ENCODE peak calls at places on chromosome 1, in seven cellular contexts. One of them, this sample, is unnamed.

GRCh38 chr1:10146391-10146790 is 64.0 kb upstream of the KIF1B start:
- DNase-seq in CD4-positive, alpha-beta T cell: no peak
- DNase-seq in NCI-H446: no peak
- DNase-seq in stomach: no peak
- DNase-seq in fibroblast of pulmonary artery: no peak
- DNase-seq in endothelial cell: no peak
- DNase-seq in epithelial cell of esophagus: no peak
- DNase-seq in this sample: no peak

GRCh38 chr1:110393691-110394564 is 3.1 kb upstream of the SLC16A4 start:
- DNase-seq in CD4-positive, alpha-beta T cell: no peak
- DNase-seq in NCI-H446: no peak
- DNase-seq in stomach: no peak
- DNase-seq in fibroblast of pulmonary artery: peak; percentile 73
- DNase-seq in endothelial cell: no peak
- DNase-seq in epithelial cell of esophagus: peak; percentile 77
- DNase-seq in this sample: peak; percentile 64

GRCh38 chr1:101196668-101197067 is 40.2 kb upstream of the S1PR1 start:
- DNase-seq in CD4-positive, alpha-beta T cell: no peak
- DNase-seq in NCI-H446: no peak
- DNase-seq in stomach: no peak
- DNase-seq in fibroblast of pulmonary artery: no peak
- DNase-seq in endothelial cell: no peak
- DNase-seq in epithelial cell of esophagus: no peak
- DNase-seq in this sample: no peak

GRCh38 chr1:170357750-170358149 is 174.2 kb upstream of the GORAB start:
- DNase-seq in CD4-positive, alpha-beta T cell: no peak
- DNase-seq in NCI-H446: no peak
- DNase-seq in stomach: no peak
- DNase-seq in fibroblast of pulmonary artery: no peak
- DNase-seq in endothelial cell: no peak
- DNase-seq in epithelial cell of esophagus: no peak
- DNase-seq in this sample: no peak

GRCh38 chr1:184929711-184930202 is 44.6 kb downstream of the NIBAN1 start:
- DNase-seq in CD4-positive, alpha-beta T cell: no peak
- DNase-seq in NCI-H446: peak; percentile 66
- DNase-seq in stomach: peak; percentile 37
- DNase-seq in fibroblast of pulmonary artery: peak; percentile 41
- DNase-seq in endothelial cell: peak; percentile 8
- DNase-seq in epithelial cell of esophagus: peak; percentile 92
- DNase-seq in this sample: no peak

GRCh38 chr1:209659909-209660308 is 7.7 kb upstream of the LAMB3 start:
- DNase-seq in CD4-positive, alpha-beta T cell: no peak
- DNase-seq in NCI-H446: no peak
- DNase-seq in stomach: no peak
- DNase-seq in fibroblast of pulmonary artery: peak; percentile 48
- DNase-seq in endothelial cell: no peak
- DNase-seq in epithelial cell of esophagus: peak; percentile 59
- DNase-seq in this sample: no peak

GRCh38 chr1:32724678-32725594 is 22.4 kb upstream of the SYNC start:
- DNase-seq in CD4-positive, alpha-beta T cell: no peak
- DNase-seq in NCI-H446: no peak
- DNase-seq in stomach: peak; percentile 58
- DNase-seq in fibroblast of pulmonary artery: peak; percentile 93
- DNase-seq in endothelial cell: peak; percentile 22
- DNase-seq in epithelial cell of esophagus: peak; percentile 93
- DNase-seq in this sample: peak; percentile 83

GRCh38 chr1:43783096-43783670 is 75.8 kb downstream of the ST3GAL3 start:
- DNase-seq in CD4-positive, alpha-beta T cell: no peak
- DNase-seq in NCI-H446: no peak
- DNase-seq in stomach: no peak
- DNase-seq in fibroblast of pulmonary artery: no peak
- DNase-seq in endothelial cell: no peak
- DNase-seq in epithelial cell of esophagus: no peak
- DNase-seq in this sample: no peak

GRCh38 chr1:92211166-92211565 is 6.5 kb upstream of the C1orf146 start:
- DNase-seq in CD4-positive, alpha-beta T cell: no peak
- DNase-seq in NCI-H446: no peak
- DNase-seq in stomach: no peak
- DNase-seq in fibroblast of pulmonary artery: peak; percentile 65
- DNase-seq in endothelial cell: no peak
- DNase-seq in epithelial cell of esophagus: peak; percentile 35
- DNase-seq in this sample: no peak

GRCh38 chr1:175005085-175005783 is 5.5 kb downstream of the CACYBP start:
- DNase-seq in CD4-positive, alpha-beta T cell: no peak
- DNase-seq in NCI-H446: no peak
- DNase-seq in stomach: no peak
- DNase-seq in fibroblast of pulmonary artery: no peak
- DNase-seq in endothelial cell: no peak
- DNase-seq in epithelial cell of esophagus: peak; percentile 21
- DNase-seq in this sample: no peak

GRCh38 chr1:201594575-201595245 is 55.8 kb downstream of the NAV1 start:
- DNase-seq in CD4-positive, alpha-beta T cell: no peak
- DNase-seq in NCI-H446: no peak
- DNase-seq in stomach: no peak
- DNase-seq in fibroblast of pulmonary artery: peak; percentile 38
- DNase-seq in endothelial cell: peak; percentile 61
- DNase-seq in epithelial cell of esophagus: peak; percentile 26
- DNase-seq in this sample: no peak

GRCh38 chr1:12324423-12324822 is 94.6 kb downstream of the VPS13D start:
- DNase-seq in CD4-positive, alpha-beta T cell: no peak
- DNase-seq in NCI-H446: no peak
- DNase-seq in stomach: no peak
- DNase-seq in fibroblast of pulmonary artery: no peak
- DNase-seq in endothelial cell: no peak
- DNase-seq in epithelial cell of esophagus: no peak
- DNase-seq in this sample: no peak

GRCh38 chr1:5803851-5804250 is 188.4 kb downstream of the NPHP4 start:
- DNase-seq in CD4-positive, alpha-beta T cell: no peak
- DNase-seq in NCI-H446: no peak
- DNase-seq in stomach: no peak
- DNase-seq in fibroblast of pulmonary artery: no peak
- DNase-seq in endothelial cell: no peak
- DNase-seq in epithelial cell of esophagus: no peak
- DNase-seq in this sample: no peak

GRCh38 chr1:220084460-220084859 is 5.1 kb downstream of the BPNT1 start:
- DNase-seq in CD4-positive, alpha-beta T cell: no peak
- DNase-seq in NCI-H446: no peak
- DNase-seq in stomach: no peak
- DNase-seq in fibroblast of pulmonary artery: peak; percentile 34
- DNase-seq in endothelial cell: no peak
- DNase-seq in epithelial cell of esophagus: peak; percentile 24
- DNase-seq in this sample: no peak

GRCh38 chr1:16913616-16913865 is 8.2 kb upstream of the CROCC start:
- DNase-seq in CD4-positive, alpha-beta T cell: no peak
- DNase-seq in NCI-H446: no peak
- DNase-seq in stomach: no peak
- DNase-seq in fibroblast of pulmonary artery: no peak
- DNase-seq in endothelial cell: no peak
- DNase-seq in epithelial cell of esophagus: no peak
- DNase-seq in this sample: no peak

GRCh38 chr1:169044296-169044695 is 62.2 kb upstream of the ATP1B1 start:
- DNase-seq in CD4-positive, alpha-beta T cell: peak; percentile 32
- DNase-seq in NCI-H446: no peak
- DNase-seq in stomach: no peak
- DNase-seq in fibroblast of pulmonary artery: no peak
- DNase-seq in endothelial cell: no peak
- DNase-seq in epithelial cell of esophagus: no peak
- DNase-seq in this sample: peak; percentile 0

GRCh38 chr1:185996211-185996610 is 262.0 kb downstream of the HMCN1 start:
- DNase-seq in CD4-positive, alpha-beta T cell: no peak
- DNase-seq in NCI-H446: no peak
- DNase-seq in stomach: no peak
- DNase-seq in fibroblast of pulmonary artery: peak; percentile 67
- DNase-seq in endothelial cell: no peak
- DNase-seq in epithelial cell of esophagus: peak; percentile 87
- DNase-seq in this sample: no peak

GRCh38 chr1:53616927-53617326 is 122.0 kb downstream of the GLIS1 start:
- DNase-seq in CD4-positive, alpha-beta T cell: no peak
- DNase-seq in NCI-H446: no peak
- DNase-seq in stomach: peak; percentile 16
- DNase-seq in fibroblast of pulmonary artery: no peak
- DNase-seq in endothelial cell: no peak
- DNase-seq in epithelial cell of esophagus: no peak
- DNase-seq in this sample: no peak

GRCh38 chr1:205791568-205792180 is 16.4 kb upstream of the RAB29 start:
- DNase-seq in CD4-positive, alpha-beta T cell: peak; percentile 48
- DNase-seq in NCI-H446: peak; percentile 24
- DNase-seq in stomach: peak; percentile 72
- DNase-seq in fibroblast of pulmonary artery: peak; percentile 62
- DNase-seq in endothelial cell: peak; percentile 72
- DNase-seq in epithelial cell of esophagus: peak; percentile 67
- DNase-seq in this sample: peak; percentile 46

GRCh38 chr1:219847215-219847855 is 81.0 kb downstream of the SLC30A10 start:
- DNase-seq in CD4-positive, alpha-beta T cell: no peak
- DNase-seq in NCI-H446: no peak
- DNase-seq in stomach: no peak
- DNase-seq in fibroblast of pulmonary artery: peak; percentile 6
- DNase-seq in endothelial cell: no peak
- DNase-seq in epithelial cell of esophagus: peak; percentile 4
- DNase-seq in this sample: no peak

GRCh38 chr1:54384471-54384870 is 21.7 kb downstream of the SSBP3 start:
- DNase-seq in CD4-positive, alpha-beta T cell: no peak
- DNase-seq in NCI-H446: no peak
- DNase-seq in stomach: no peak
- DNase-seq in fibroblast of pulmonary artery: no peak
- DNase-seq in endothelial cell: no peak
- DNase-seq in epithelial cell of esophagus: no peak
- DNase-seq in this sample: no peak

GRCh38 chr1:96038636-96039035 is 682.9 kb upstream of the PTBP2 start:
- DNase-seq in CD4-positive, alpha-beta T cell: no peak
- DNase-seq in NCI-H446: no peak
- DNase-seq in stomach: no peak
- DNase-seq in fibroblast of pulmonary artery: no peak
- DNase-seq in endothelial cell: no peak
- DNase-seq in epithelial cell of esophagus: no peak
- DNase-seq in this sample: no peak

GRCh38 chr1:158961178-158961577 is 29.8 kb downstream of the PYHIN1 start:
- DNase-seq in CD4-positive, alpha-beta T cell: no peak
- DNase-seq in NCI-H446: no peak
- DNase-seq in stomach: no peak
- DNase-seq in fibroblast of pulmonary artery: no peak
- DNase-seq in endothelial cell: no peak
- DNase-seq in epithelial cell of esophagus: peak; percentile 43
- DNase-seq in this sample: no peak

This sample was measured in SW480.